ENCODE peak calls at places on chromosomes 13 and 19, in seven cellular contexts. G, V, D, B, C, Z and Q are unnamed samples.

GRCh38 chr13:108195146-108195545 is 20.2 kb downstream of the LIG4 start:
- DNase-seq in Z (no peak), V (peak; percentile 49), B (no peak), C (no peak), D (no peak), G (no peak), Q (no peak)

GRCh38 chr13:72221276-72221962 is 354.4 kb upstream of the DACH1 start:
- DNase-seq in B (peak; percentile 17), D (no peak), G (no peak), C (peak; percentile 29), V (no peak), Z (no peak), Q (no peak)

GRCh38 chr13:113220141-113220598 is 10.8 kb downstream of the CUL4A start:
- DNase-seq in C (no peak), B (no peak), Z (no peak), D (no peak), V (no peak), G (no peak), Q (peak; percentile 52)

GRCh38 chr19:18644144-18645034 is 7.6 kb downstream of the KLHL26 start:
- DNase-seq in V (peak; percentile 45), B (no peak), C (no peak), D (no peak), Z (no peak), G (no peak), Q (no peak)

GRCh38 chr13:75628811-75629210 is 7.3 kb upstream of the LMO7 start:
- DNase-seq in V (no peak), G (no peak), C (no peak), B (no peak), Z (no peak), D (no peak), Q (no peak)

GRCh38 chr13:21233086-21233485 is 56.6 kb downstream of the MRPL57 start:
- DNase-seq in B (no peak), C (no peak), Z (no peak), G (no peak), V (no peak), D (no peak), Q (no peak)

GRCh38 chr13:24693862-24694471 is 13.8 kb downstream of the ATP12A start:
- DNase-seq in V (peak; percentile 60), D (no peak), G (peak; percentile 20), C (peak; percentile 74), B (peak; percentile 15), Z (no peak), Q (no peak)

GRCh38 chr13:107832521-107833095 is 382.7 kb downstream of the LIG4 start:
- DNase-seq in G (no peak), V (no peak), B (no peak), Z (no peak), C (no peak), D (no peak), Q (no peak)

GRCh38 chr19:5292843-5293606 is 47.6 kb downstream of the PTPRS start:
- DNase-seq in G (peak; percentile 36), D (no peak), B (peak; percentile 75), Z (peak; percentile 32), C (peak; percentile 49), V (peak; percentile 63), Q (peak; percentile 44)

GRCh38 chr19:51002542-51003311 is 1.3 kb upstream of the KLK8 start:
- DNase-seq in G (no peak), V (peak; percentile 47), C (peak; percentile 16), Z (peak; percentile 20), B (no peak), D (no peak), Q (no peak)

GRCh38 chr13:30396434-30397075 is 25.7 kb upstream of the UBE2L5 start:
- DNase-seq in G (no peak), Z (no peak), D (no peak), C (peak; percentile 17), B (no peak), V (no peak), Q (no peak)

GRCh38 chr19:35090160-35090794 is 25.3 kb upstream of the FXYD3 start:
- DNase-seq in D (no peak), V (peak; percentile 60), G (peak; percentile 6), C (peak; percentile 72), Z (peak; percentile 30), B (peak; percentile 52), Q (peak; percentile 32)

GRCh38 chr13:46369506-46370268 is 17.4 kb downstream of the RUBCNL start:
- DNase-seq in D (peak; percentile 67), C (no peak), B (no peak), V (peak; percentile 95), G (no peak), Z (no peak), Q (no peak)